ENCODE peak calls at places on chromosome 15, in six cellular contexts. B is IMR-90, U is neuronal stem cell, P is H1, N is mesenchymal stem cell, E is trophoblast cell. G is an unnamed sample.

GRCh38 chr15:64209680-64210334 is 47.0 kb upstream of the PPIB start:
- DNase-seq in B (peak; percentile 64), U (no peak), P (no peak), N (peak; percentile 57), E (no peak), G (no peak)

GRCh38 chr15:68464451-68465090 is 32.6 kb upstream of the ITGA11 start:
- DNase-seq in B (peak; percentile 35), U (no peak), P (no peak), N (peak; percentile 19), E (no peak), G (no peak)

GRCh38 chr15:60969658-60970057 is 259.4 kb downstream of the RORA start:
- DNase-seq in B (no peak), U (no peak), P (no peak), N (no peak), E (no peak), G (no peak)

GRCh38 chr15:55008397-55008796 is 188.3 kb downstream of the RSL24D1 start:
- DNase-seq in B (no peak), U (no peak), P (no peak), N (no peak), E (no peak), G (no peak)

GRCh38 chr15:39783244-39783820 is 691 bp upstream of the FSIP1 start:
- DNase-seq in B (peak; percentile 25), U (no peak), P (no peak), N (peak; percentile 27), E (no peak), G (no peak)

GRCh38 chr15:51649659-51650521 is 27.3 kb upstream of the DMXL2 start:
- DNase-seq in B (peak; percentile 79), U (peak; percentile 56), P (no peak), N (peak; percentile 83), E (peak; percentile 47), G (no peak)

GRCh38 chr15:68371851-68372250 is 60.1 kb downstream of the ITGA11 start:
- DNase-seq in B (no peak), U (no peak), P (no peak), N (no peak), E (no peak), G (no peak)

GRCh38 chr15:64912379-64912778 is 677 bp downstream of the ANKDD1A start:
- DNase-seq in B (no peak), U (no peak), P (no peak), N (no peak), E (no peak), G (no peak)

GRCh38 chr15:70726753-70727152 is 36.6 kb downstream of the UACA start:
- DNase-seq in B (peak; percentile 54), U (no peak), P (no peak), N (peak; percentile 42), E (no peak), G (no peak)

GRCh38 chr15:75167588-75168076 is 34.0 kb upstream of the C15orf39 start:
- DNase-seq in B (peak; percentile 81), U (no peak), P (no peak), N (peak; percentile 75), E (no peak), G (no peak)

GRCh38 chr15:77985931-77986480 is 91.5 kb downstream of the TBC1D2B start:
- DNase-seq in B (no peak), U (no peak), P (no peak), N (no peak), E (no peak), G (no peak)

GRCh38 chr15:52798529-52799101 is 8.5 kb upstream of the ONECUT1 start:
- DNase-seq in B (no peak), U (peak; percentile 36), P (peak; percentile 83), N (no peak), E (no peak), G (peak; percentile 84)

GRCh38 chr15:42584031-42584765 is 8.8 kb downstream of the STARD9 start:
- DNase-seq in B (peak; percentile 49), U (peak; percentile 38), P (no peak), N (no peak), E (no peak), G (peak; percentile 39)

GRCh38 chr15:85443593-85444328 is 63.4 kb downstream of the AKAP13 start:
- DNase-seq in B (peak; percentile 33), U (peak; percentile 42), P (no peak), N (peak; percentile 85), E (peak; percentile 72), G (no peak)

GRCh38 chr15:101426761-101427333 is 62.7 kb downstream of the PCSK6 start:
- DNase-seq in B (no peak), U (no peak), P (peak; percentile 48), N (no peak), E (no peak), G (no peak)

GRCh38 chr15:72827216-72827615 is 43.7 kb upstream of the ADPGK start:
- DNase-seq in B (peak; percentile 17), U (no peak), P (no peak), N (no peak), E (no peak), G (no peak)

GRCh38 chr15:69673236-69673881 is 220.7 kb downstream of the RPLP1 start:
- DNase-seq in B (no peak), U (no peak), P (no peak), N (no peak), E (no peak), G (no peak)

GRCh38 chr15:41254560-41254959 is 23.5 kb downstream of the CHP1 start:
- DNase-seq in B (no peak), U (no peak), P (no peak), N (no peak), E (no peak), G (no peak)

GRCh38 chr15:24223739-24224138 is 451.8 kb upstream of the NPAP1 start:
- DNase-seq in B (no peak), U (no peak), P (no peak), N (no peak), E (no peak), G (no peak)

GRCh38 chr15:42819781-42820180 is 82.9 kb upstream of the CDAN1 start:
- DNase-seq in B (no peak), U (no peak), P (no peak), N (no peak), E (no peak), G (no peak)

GRCh38 chr15:51111061-51111460 is 16.4 kb upstream of the TNFAIP8L3 start:
- DNase-seq in B (peak; percentile 51), U (no peak), P (no peak), N (no peak), E (no peak), G (no peak)

DNA sequence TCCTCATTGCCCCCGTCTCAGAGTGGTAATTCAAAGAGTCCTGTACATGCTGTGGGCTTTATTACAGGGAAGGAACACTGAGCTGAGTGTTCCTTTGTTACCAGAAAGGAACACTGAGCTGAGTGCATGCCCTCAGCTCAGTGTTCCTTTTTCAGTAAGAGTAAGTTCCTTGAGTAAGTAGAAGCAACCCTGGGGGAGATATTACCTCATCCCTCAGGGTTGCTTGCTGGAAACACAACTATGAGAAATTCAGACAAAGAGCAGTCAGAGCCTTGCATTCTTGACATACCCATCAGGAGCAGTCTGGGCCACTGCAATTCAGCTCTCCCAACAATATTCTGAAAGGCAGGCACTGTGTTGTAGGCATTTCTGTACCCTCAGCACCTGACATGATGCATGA is 17.0 kb downstream of the CHRM5 start:
- DNase-seq in B (peak; percentile 90), U (peak; percentile 18), P (no peak), N (peak; percentile 74), E (peak; percentile 94), G (no peak)
- H2AFZ ChIP-seq in B (no peak overlapping the region), U (no peak overlapping the region), P (no peak overlapping the region), N (no peak overlapping the region), E (no peak overlapping the region), G (no peak overlapping the region)

GRCh38 chr15:59550961-59551360 is 60.6 kb upstream of the GCNT3 start:
- DNase-seq in B (no peak), U (no peak), P (no peak), N (peak; percentile 7), E (no peak), G (no peak)

GRCh38 chr15:59556405-59556804 is 55.2 kb upstream of the GCNT3 start:
- DNase-seq in B (no peak), U (no peak), P (no peak), N (no peak), E (no peak), G (no peak)

GRCh38 chr15:59555696-59556095 is 55.9 kb upstream of the GCNT3 start:
- DNase-seq in B (no peak), U (no peak), P (no peak), N (no peak), E (no peak), G (no peak)

GRCh38 chr15:59550520-59550919 is 61.1 kb upstream of the GCNT3 start:
- DNase-seq in B (no peak), U (no peak), P (no peak), N (no peak), E (no peak), G (no peak)

DNA sequence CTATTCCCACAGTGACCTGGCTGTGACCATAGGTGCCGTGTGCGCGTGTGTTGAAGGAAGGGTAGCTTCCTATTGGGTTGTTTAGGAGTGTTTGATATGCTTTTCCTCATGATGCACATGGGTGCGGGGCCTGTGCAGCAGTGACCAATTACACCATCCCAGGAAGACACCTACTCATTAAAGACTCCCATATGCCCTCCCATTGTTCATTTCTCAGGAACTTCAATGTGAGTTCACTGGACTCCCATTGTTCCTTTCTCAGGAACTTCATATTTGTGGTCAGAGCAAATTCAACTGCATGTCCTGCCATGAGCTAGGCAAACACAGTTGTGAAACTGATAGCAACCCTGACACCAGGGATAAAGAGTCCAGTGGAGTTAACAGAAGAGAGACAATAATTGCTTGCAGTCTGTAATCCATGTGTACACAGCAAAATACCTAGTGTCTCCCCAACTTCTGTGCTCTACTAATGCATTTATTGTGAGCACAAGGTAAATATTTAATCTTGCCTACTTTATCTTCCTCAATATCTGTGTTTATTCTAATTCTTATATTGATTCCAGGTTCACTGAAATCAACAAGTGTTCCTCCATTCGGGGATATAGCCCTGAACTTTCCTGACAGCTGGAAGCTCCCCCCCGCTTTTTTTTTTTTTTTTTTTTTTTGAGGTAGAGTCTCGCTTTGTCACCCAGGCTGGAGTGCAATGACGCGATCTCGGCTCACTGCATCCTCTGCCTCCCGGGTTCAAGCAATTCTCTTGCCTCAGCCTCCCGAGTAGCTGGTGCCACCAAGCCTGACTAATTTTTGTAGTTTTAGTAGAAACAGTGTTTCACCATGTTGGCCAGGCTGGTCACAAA is 57.5 kb upstream of the GCNT3 start:
- DNase-seq in B (no peak), U (no peak), P (no peak), N (peak; percentile 14), E (no peak), G (no peak)
- H2AK5ac ChIP-seq in B (no peak overlapping the region), U (no peak overlapping the region), P (no peak overlapping the region), N (no peak overlapping the region), E (no peak overlapping the region), G (no peak overlapping the region)

GRCh38 chr15:23038741-23039150 is 623 bp downstream of the TUBGCP5 start:
- DNase-seq in B (peak; percentile 53), U (no peak), P (no peak), N (peak; percentile 75), E (no peak), G (no peak)

GRCh38 chr15:23039917-23040281 is 530 bp upstream of the TUBGCP5 start:
- DNase-seq in B (no peak), U (no peak), P (no peak), N (no peak), E (no peak), G (no peak)

GRCh38 chr15:23035964-23036566 is 3.3 kb downstream of the TUBGCP5 start:
- DNase-seq in B (peak; percentile 46), U (peak; percentile 62), P (peak; percentile 86), N (peak; percentile 68), E (peak; percentile 66), G (peak; percentile 75)

GRCh38 chr15:23033979-23034378 is 5.4 kb downstream of the TUBGCP5 start:
- DNase-seq in B (no peak), U (no peak), P (no peak), N (no peak), E (no peak), G (no peak)

GRCh38 chr15:23039151-23039916 is at the start of gene TUBGCP5:
- DNase-seq in B (peak; percentile 98), U (peak; percentile 94), P (peak; percentile 98), N (peak; percentile 98), E (peak; percentile 98), G (peak; percentile 98)
- H3K23ac ChIP-seq in B (peak within 1 kb of the TSS; percentile 86), U (peak within 1 kb of the TSS; percentile 100), P (no peak within 1 kb of the TSS), N (no peak within 1 kb of the TSS), E (no peak within 1 kb of the TSS), G (no peak within 1 kb of the TSS)

GRCh38 chr15:90000175-90000923 is 775 bp upstream of the ZNF710 start:
- DNase-seq in B (peak; percentile 15), U (peak; percentile 41), P (peak; percentile 73), N (peak; percentile 50), E (no peak), G (no peak)
- H2AFZ ChIP-seq in B (peak overlapping the region; percentile 87), U (peak overlapping the region; percentile 57), P (no peak overlapping the region), N (peak overlapping the region; percentile 46), E (peak overlapping the region; percentile 64), G (no peak overlapping the region)

G was measured in H9.